ENCODE peak calls at places on chromosome 19, in five cellular contexts. E, N, H, M and D are unnamed samples.
A peak's percentile ranks its signal among the peaks of the same experiment; 100 is the strongest.

GRCh38 chr19:15732388-15732787 is 4.6 kb downstream of the OR10H2 start:
- DNase-seq in M (no peak), E (no peak), H (no peak), N (no peak), D (no peak)

GRCh38 chr19:37362733-37363132 is 8.2 kb upstream of the ZNF527 start:
- DNase-seq in N (no peak), E (no peak), M (no peak), H (no peak), D (no peak)

GRCh38 chr19:23286477-23286876 is 36.3 kb upstream of the ZNF724 start:
- DNase-seq in H (no peak), M (no peak), N (no peak), E (no peak), D (no peak)

GRCh38 chr19:55041627-55042343 is 3.7 kb upstream of the GP6 start:
- DNase-seq in N (no peak), E (no peak), H (no peak), M (no peak), D (peak; percentile 0)

GRCh38 chr19:48480476-48481190 is 11.5 kb downstream of the CYTH2 start:
- DNase-seq in H (no peak), N (peak; percentile 81), E (peak; percentile 53), M (no peak), D (no peak)

GRCh38 chr19:2385053-2385721 is 25.1 kb downstream of the TMPRSS9 start:
- DNase-seq in M (peak; percentile 78), E (no peak), H (peak; percentile 83), N (no peak), D (no peak)

GRCh38 chr19:35509018-35509652 is 4.3 kb downstream of the DMKN start:
- DNase-seq in E (no peak), N (peak; percentile 79), M (no peak), H (peak; percentile 67), D (peak; percentile 40)

GRCh38 chr19:8500158-8500557 is 2.3 kb downstream of the PRAM1 start:
- DNase-seq in E (no peak), N (no peak), M (no peak), H (no peak), D (no peak)

GRCh38 chr19:49506575-49507105 is 5.8 kb upstream of the FCGRT start:
- DNase-seq in E (no peak), M (no peak), N (peak; percentile 86), H (peak; percentile 83), D (peak; percentile 73)

GRCh38 chr19:29999490-29999889 is 57.5 kb downstream of the URI1 start:
- DNase-seq in N (no peak), H (no peak), M (no peak), E (no peak), D (no peak)
- TF ChIP-seq CTCF in N (no peak), H (no peak), M (no peak), E (no peak), D (no peak)

GRCh38 chr19:52949422-52949821 is 13.3 kb downstream of the ZNF816 start:
- DNase-seq in E (no peak), M (no peak), H (no peak), N (no peak), D (no peak)

GRCh38 chr19:52943884-52944643 is 18.6 kb downstream of the ZNF816 start:
- DNase-seq in E (no peak), H (peak; percentile 50), N (no peak), M (no peak), D (no peak)

GRCh38 chr19:52948025-52948770 is 14.5 kb downstream of the ZNF816 start:
- DNase-seq in N (no peak), M (no peak), E (no peak), H (no peak), D (no peak)

GRCh38 chr19:52945652-52946321 is 16.9 kb downstream of the ZNF816 start:
- DNase-seq in M (no peak), N (no peak), E (no peak), H (no peak), D (no peak)

GRCh38 chr19:52946322-52947310 is 16.1 kb downstream of the ZNF816 start:
- DNase-seq in M (no peak), N (no peak), E (no peak), H (peak; percentile 77), D (no peak)
- H3K9me3 ChIP-seq in M (peaks cover 57% of the 10 kb centered on the region), N (no peaks in the 10 kb centered on the region), E (peaks cover 49% of the 10 kb centered on the region), H (peaks cover 30% of the 10 kb centered on the region), D (peaks cover 35% of the 10 kb centered on the region)

DNA sequence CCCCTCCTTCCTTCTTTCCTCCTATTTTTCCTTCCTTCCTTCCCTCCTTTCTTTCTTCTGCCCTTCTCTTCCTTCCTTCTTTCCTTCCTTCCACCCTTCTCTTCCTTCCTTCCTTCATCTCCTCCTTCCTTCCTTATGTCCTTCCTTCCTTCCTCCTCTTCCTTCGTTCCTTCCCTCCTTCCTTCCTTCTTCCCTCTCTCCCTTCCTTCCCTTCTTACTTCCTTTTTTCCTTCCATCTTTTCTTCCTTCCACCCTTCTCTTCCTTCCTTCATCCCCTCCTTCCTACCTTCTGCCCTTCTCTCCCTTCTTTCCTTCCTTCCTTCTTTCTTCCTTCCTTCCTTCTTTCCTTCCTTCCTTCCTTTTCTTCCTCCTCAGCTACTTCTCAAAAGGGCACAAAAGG is 287.3 kb upstream of the ZNF507 start:
- DNase-seq in H (no peak), N (no peak), E (no peak), M (no peak), D (no peak)
- H3K36me3 ChIP-seq in H (no peaks in the 10 kb centered on the region), N (no peaks in the 10 kb centered on the region), E (no peaks in the 10 kb centered on the region), M (no peaks in the 10 kb centered on the region), D (no peaks in the 10 kb centered on the region)

GRCh38 chr19:11451942-11452813 is 16.7 kb downstream of the PRKCSH start:
- DNase-seq in N (no peak), M (no peak), H (no peak), E (no peak), D (no peak)
- TF ChIP-seq CTCF in N (no peak), M (no peak), H (peak; percentile 49), E (no peak), D (no peak)

GRCh38 chr19:57578487-57579205 is at the start of gene ZNF416:
- DNase-seq in N (peak; percentile 89), H (peak; percentile 99), M (peak; percentile 95), E (peak; percentile 99), D (peak; percentile 96)
- H3K9me3 ChIP-seq in N (no peaks in the 10 kb centered on the region), H (peaks cover 49% of the 10 kb centered on the region), M (peaks cover 42% of the 10 kb centered on the region), E (peaks cover 44% of the 10 kb centered on the region), D (peaks cover 31% of the 10 kb centered on the region)